ENCODE peak calls at places on chromosomes 16 and 17, in seven cellular contexts. I is neural progenitor cell, E is brain microvascular endothelial cell, L is BJ, Z is tibial artery, M is endothelial cell, H is fibroblast of lung. R is an unnamed sample.

GRCh38 chr16:57502048-57502775 is 15.9 kb upstream of the DOK4 start:
- DNase-seq in H (no peak), L (no peak), M (no peak), I (no peak), Z (no peak), E (no peak), R (no peak)

GRCh38 chr16:55671974-55672280 is 16.1 kb downstream of the SLC6A2 start:
- DNase-seq in M (no peak), E (no peak), H (no peak), I (no peak), L (no peak), Z (peak; percentile 47), R (no peak)

GRCh38 chr17:329794-330420 is 22.7 kb downstream of the RPH3AL start:
- DNase-seq in M (no peak), H (no peak), E (no peak), L (no peak), I (no peak), Z (no peak), R (no peak)

GRCh38 chr17:40362696-40363479 is 1.6 kb downstream of the GJD3 start:
- DNase-seq in L (no peak), M (peak; percentile 88), Z (no peak), I (peak; percentile 92), E (peak; percentile 64), H (peak; percentile 69), R (no peak)

GRCh38 chr17:35087731-35088646 is 24.5 kb upstream of the RFFL start:
- DNase-seq in Z (peak; percentile 77), H (peak; percentile 52), I (no peak), L (no peak), E (peak; percentile 34), M (peak; percentile 42), R (no peak)

GRCh38 chr16:48574148-48574547 is 35.8 kb downstream of the N4BP1 start:
- DNase-seq in H (peak; percentile 19), E (no peak), L (no peak), M (no peak), I (no peak), Z (no peak), R (no peak)

GRCh38 chr16:82653550-82654511 is 27.1 kb downstream of the CDH13 start:
- DNase-seq in I (no peak), E (peak; percentile 93), M (no peak), Z (no peak), H (peak; percentile 86), L (peak; percentile 71), R (no peak)

GRCh38 chr16:71781741-71782140 is 26.9 kb downstream of the AP1G1 start:
- DNase-seq in H (peak; percentile 6), L (no peak), E (peak; percentile 6), I (no peak), Z (no peak), M (no peak), R (no peak)

GRCh38 chr17:46036491-46036890 is 37.4 kb downstream of the STH start:
- DNase-seq in I (no peak), M (no peak), L (no peak), H (no peak), Z (no peak), E (no peak), R (no peak)

GRCh38 chr17:36188891-36189306 is 7.7 kb downstream of the CCL3L1 start:
- DNase-seq in E (no peak), M (no peak), I (no peak), H (no peak), Z (no peak), L (no peak), R (no peak)

GRCh38 chr16:90005956-90006663 is 13.1 kb downstream of the DBNDD1 start:
- DNase-seq in E (no peak), I (no peak), L (no peak), M (no peak), H (no peak), Z (no peak), R (no peak)

GRCh38 chr17:49226771-49227435 is 3.7 kb downstream of the PHOSPHO1 start:
- DNase-seq in H (no peak), L (no peak), M (no peak), I (no peak), E (no peak), Z (no peak), R (no peak)

GRCh38 chr17:49459401-49459984 is 35.6 kb upstream of the NGFR start:
- DNase-seq in I (no peak), H (no peak), M (no peak), L (no peak), Z (no peak), E (no peak), R (no peak)

GRCh38 chr17:35242805-35243458 is at the start of gene SLFN5:
- DNase-seq in M (peak; percentile 78), H (peak; percentile 94), I (peak; percentile 85), E (peak; percentile 93), L (peak; percentile 69), Z (peak; percentile 98), R (peak; percentile 96)

GRCh38 chr17:15124746-15125145 is 140.4 kb downstream of the PMP22 start:
- DNase-seq in I (no peak), E (no peak), L (no peak), M (no peak), H (no peak), Z (no peak), R (no peak)

GRCh38 chr17:32912218-32912897 is 15.6 kb upstream of the TMEM98 start:
- DNase-seq in E (peak; percentile 73), L (peak; percentile 58), H (peak; percentile 78), M (no peak), I (peak; percentile 39), Z (peak; percentile 82), R (no peak)

GRCh38 chr16:30010817-30011504 is at the start of gene DOC2A:
- DNase-seq in M (peak; percentile 18), H (no peak), E (no peak), L (no peak), Z (no peak), I (peak; percentile 78), R (no peak)

GRCh38 chr17:73432624-73433190 is 120.9 kb upstream of the CDC42EP4 start:
- DNase-seq in E (no peak), H (no peak), Z (no peak), I (no peak), M (no peak), L (no peak), R (no peak)

GRCh38 chr16:79071424-79071823 is 529.1 kb downstream of the MAF start:
- DNase-seq in I (no peak), E (no peak), M (no peak), Z (no peak), L (no peak), H (no peak), R (no peak)

GRCh38 chr17:45326566-45326965 is 9.7 kb upstream of the MAP3K14 start:
- DNase-seq in H (no peak), M (no peak), L (no peak), Z (peak; percentile 7), E (no peak), I (no peak), R (no peak)

GRCh38 chr17:47665655-47666054 is 15.9 kb downstream of the KPNB1 start:
- DNase-seq in E (no peak), H (peak; percentile 70), M (no peak), I (no peak), Z (no peak), L (no peak), R (no peak)

GRCh38 chr17:72972263-72972951 is 120.1 kb downstream of the SLC39A11 start:
- DNase-seq in H (no peak), L (no peak), I (no peak), E (no peak), Z (no peak), M (no peak), R (no peak)

GRCh38 chr17:59219992-59220327 is 351 bp upstream of the GDPD1 start:
- DNase-seq in M (no peak), L (no peak), I (peak; percentile 12), E (no peak), H (no peak), Z (no peak), R (no peak)

GRCh38 chr16:29876578-29877249 is 13.7 kb upstream of the CDIPT start:
- DNase-seq in I (peak; percentile 56), L (no peak), Z (no peak), H (no peak), E (no peak), M (no peak), R (no peak)

GRCh38 chr17:74353446-74354060 is 8.1 kb downstream of the BTBD17 start:
- DNase-seq in M (no peak), H (no peak), Z (no peak), L (no peak), I (no peak), E (no peak), R (no peak)

DNA sequence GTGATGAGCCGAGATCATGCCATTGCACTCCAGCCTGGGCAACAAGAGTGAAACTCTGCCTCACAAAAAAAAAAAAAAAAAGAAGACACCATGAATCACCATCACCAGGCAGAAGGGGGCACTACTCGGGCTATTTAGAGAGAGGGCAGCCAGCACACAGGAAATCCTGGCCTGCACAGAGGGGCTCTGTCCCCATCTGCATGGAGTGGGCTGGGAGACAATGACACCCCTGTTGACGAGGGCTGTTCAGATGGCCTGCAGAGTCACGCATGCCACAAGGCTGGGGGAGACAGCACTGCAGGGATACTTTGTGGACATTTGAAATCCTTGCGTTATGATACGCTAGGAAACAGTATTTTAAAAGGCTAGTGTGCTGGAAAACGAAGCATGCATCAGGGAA is 48.3 kb downstream of the CUEDC1 start:
- DNase-seq in L (no peak), M (no peak), I (peak; percentile 81), H (no peak), E (no peak), Z (no peak), R (no peak)
- TF ChIP-seq CTCF in L (peak; percentile 13), M (peak; percentile 27), I (peak; percentile 48), H (no peak), E (peak; percentile 51), Z (no peak), R (no peak)

GRCh38 chr17:75773808-75774470 is 8.9 kb upstream of the GALK1 start:
- DNase-seq in L (no peak), I (no peak), Z (peak; percentile 66), H (no peak), M (no peak), E (no peak), R (no peak)
- TF ChIP-seq CTCF in L (no peak), I (peak; percentile 15), Z (no peak), H (no peak), M (no peak), E (peak; percentile 22), R (no peak)

DNA sequence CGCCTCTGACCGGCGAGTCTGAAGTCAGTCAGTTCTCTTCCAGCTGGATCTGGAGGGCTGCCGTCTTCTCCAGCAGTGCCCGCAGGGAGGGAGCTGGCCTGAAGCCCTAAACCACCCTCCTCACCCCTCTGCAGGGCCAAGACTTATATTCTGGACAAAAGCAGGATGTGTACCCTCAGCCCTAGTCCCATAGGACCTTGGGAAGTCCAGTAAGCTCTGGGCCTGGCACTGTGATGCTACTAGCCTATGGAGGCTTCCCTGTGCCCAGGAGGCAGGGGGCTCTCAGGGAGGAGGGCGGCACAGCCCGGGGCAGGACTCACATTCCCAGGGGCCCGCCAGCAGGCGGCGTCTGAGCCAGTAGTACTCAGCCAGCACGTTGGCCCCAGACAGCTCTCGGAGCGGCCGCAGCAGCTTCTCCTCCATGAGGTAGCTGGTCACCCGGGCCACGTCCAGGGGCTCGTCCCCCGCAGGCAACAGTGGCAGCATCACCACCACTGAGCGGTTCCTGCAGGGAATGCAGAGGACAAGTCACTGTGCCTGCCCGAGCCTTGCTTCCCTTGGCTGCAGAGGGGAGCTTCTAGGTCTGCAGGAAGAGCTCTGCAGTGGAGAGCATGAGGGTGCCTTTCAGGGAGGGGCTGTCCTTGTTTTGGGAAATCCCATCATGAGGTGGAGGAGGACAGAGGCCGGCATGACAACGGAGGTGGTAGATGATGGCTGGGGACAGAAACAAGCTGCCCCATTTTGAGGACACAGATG is 41.7 kb downstream of the RMI2 start:
- DNase-seq in H (no peak), L (no peak), E (peak; percentile 43), I (peak; percentile 87), Z (peak; percentile 69), M (peak; percentile 74), R (no peak)
- TF ChIP-seq CTCF in H (peak; percentile 58), L (peak; percentile 64), E (peak; percentile 82), I (peak; percentile 75), Z (peak; percentile 43), M (peak; percentile 58), R (no peak)

GRCh38 chr17:41527076-41528023 is 758 bp downstream of the KRT19 start:
- DNase-seq in I (peak; percentile 64), Z (no peak), H (no peak), M (no peak), L (no peak), E (no peak), R (no peak)
- TF ChIP-seq CTCF in I (no peak), Z (no peak), H (no peak), M (no peak), L (no peak), E (no peak), R (no peak)